ENCODE peak calls at places on chromosomes 13 and 19, in ten cellular contexts. One of them, this sample, is unnamed.

GRCh38 chr19:29271341-29271740 is 58.4 kb upstream of the UQCRFS1 start:
- DNase-seq in progenitor cell of endocrine pancreas: no peak
- DNase-seq in nephron progenitor cell: no peak
- DNase-seq in NCI-H1930: no peak
- DNase-seq in activated gamma-delta T cell treated with Interleukin-2 at 50 U/mL for 16 hours: no peak
- DNase-seq in IMR-90: no peak
- DNase-seq in endothelial cell: no peak
- DNase-seq in A549: no peak
- DNase-seq in left kidney: no peak
- DNase-seq in AG04450: no peak
- DNase-seq in this sample: no peak

GRCh38 chr19:35207391-35207871 is 21.1 kb downstream of the FAM187B start:
- DNase-seq in A549: no peak
- DNase-seq in AG04450: no peak
- DNase-seq in IMR-90: no peak
- DNase-seq in left kidney: no peak
- DNase-seq in progenitor cell of endocrine pancreas: no peak
- DNase-seq in nephron progenitor cell: no peak
- DNase-seq in endothelial cell: no peak
- DNase-seq in NCI-H1930: no peak
- DNase-seq in activated gamma-delta T cell treated with Interleukin-2 at 50 U/mL for 16 hours: peak; percentile 12
- DNase-seq in this sample: no peak

GRCh38 chr19:50537769-50538230 is 24.1 kb upstream of the ASPDH start:
- DNase-seq in endothelial cell: peak; percentile 19
- DNase-seq in A549: peak; percentile 95
- DNase-seq in progenitor cell of endocrine pancreas: peak; percentile 78
- DNase-seq in nephron progenitor cell: peak; percentile 94
- DNase-seq in activated gamma-delta T cell treated with Interleukin-2 at 50 U/mL for 16 hours: peak; percentile 54
- DNase-seq in AG04450: peak; percentile 33
- DNase-seq in NCI-H1930: peak; percentile 35
- DNase-seq in IMR-90: peak; percentile 71
- DNase-seq in left kidney: peak; percentile 93
- DNase-seq in this sample: no peak

GRCh38 chr19:35751839-35752745 is 3.7 kb downstream of the LIN37 start:
- DNase-seq in NCI-H1930: no peak
- DNase-seq in A549: no peak
- DNase-seq in AG04450: no peak
- DNase-seq in nephron progenitor cell: no peak
- DNase-seq in IMR-90: no peak
- DNase-seq in endothelial cell: no peak
- DNase-seq in progenitor cell of endocrine pancreas: no peak
- DNase-seq in left kidney: no peak
- DNase-seq in activated gamma-delta T cell treated with Interleukin-2 at 50 U/mL for 16 hours: no peak
- DNase-seq in this sample: no peak

GRCh38 chr19:29379257-29379986 is 146.4 kb upstream of the VSTM2B start:
- DNase-seq in NCI-H1930: no peak
- DNase-seq in activated gamma-delta T cell treated with Interleukin-2 at 50 U/mL for 16 hours: no peak
- DNase-seq in IMR-90: no peak
- DNase-seq in progenitor cell of endocrine pancreas: peak; percentile 3
- DNase-seq in A549: no peak
- DNase-seq in left kidney: no peak
- DNase-seq in AG04450: no peak
- DNase-seq in endothelial cell: no peak
- DNase-seq in nephron progenitor cell: no peak
- DNase-seq in this sample: no peak

GRCh38 chr13:66139701-66140100 is 1090.4 kb downstream of the PCDH9 start:
- DNase-seq in AG04450: no peak
- DNase-seq in progenitor cell of endocrine pancreas: no peak
- DNase-seq in left kidney: no peak
- DNase-seq in IMR-90: no peak
- DNase-seq in activated gamma-delta T cell treated with Interleukin-2 at 50 U/mL for 16 hours: no peak
- DNase-seq in A549: no peak
- DNase-seq in endothelial cell: no peak
- DNase-seq in nephron progenitor cell: no peak
- DNase-seq in NCI-H1930: no peak
- DNase-seq in this sample: no peak

GRCh38 chr13:67175836-67176235 is 54.3 kb downstream of the PCDH9 start:
- DNase-seq in NCI-H1930: no peak
- DNase-seq in left kidney: no peak
- DNase-seq in activated gamma-delta T cell treated with Interleukin-2 at 50 U/mL for 16 hours: no peak
- DNase-seq in A549: no peak
- DNase-seq in AG04450: no peak
- DNase-seq in nephron progenitor cell: no peak
- DNase-seq in endothelial cell: no peak
- DNase-seq in progenitor cell of endocrine pancreas: no peak
- DNase-seq in IMR-90: no peak
- DNase-seq in this sample: no peak

GRCh38 chr13:48235100-48235813 is 2.3 kb downstream of the ITM2B start:
- DNase-seq in left kidney: peak; percentile 87
- DNase-seq in NCI-H1930: no peak
- DNase-seq in AG04450: no peak
- DNase-seq in activated gamma-delta T cell treated with Interleukin-2 at 50 U/mL for 16 hours: no peak
- DNase-seq in nephron progenitor cell: peak; percentile 8
- DNase-seq in progenitor cell of endocrine pancreas: no peak
- DNase-seq in A549: no peak
- DNase-seq in endothelial cell: peak; percentile 17
- DNase-seq in IMR-90: peak; percentile 25
- DNase-seq in this sample: no peak

GRCh38 chr13:38348890-38349289 is 761 bp upstream of the UFM1 start:
- DNase-seq in progenitor cell of endocrine pancreas: no peak
- DNase-seq in NCI-H1930: peak; percentile 27
- DNase-seq in endothelial cell: no peak
- DNase-seq in left kidney: peak; percentile 33
- DNase-seq in activated gamma-delta T cell treated with Interleukin-2 at 50 U/mL for 16 hours: no peak
- DNase-seq in AG04450: no peak
- DNase-seq in IMR-90: peak; percentile 40
- DNase-seq in nephron progenitor cell: peak; percentile 6
- DNase-seq in A549: no peak
- DNase-seq in this sample: no peak

GRCh38 chr19:5801796-5802616 is 2.9 kb upstream of the NRTN start:
- DNase-seq in left kidney: peak; percentile 94
- DNase-seq in AG04450: no peak
- DNase-seq in NCI-H1930: peak; percentile 62
- DNase-seq in IMR-90: peak; percentile 12
- DNase-seq in A549: peak; percentile 45
- DNase-seq in endothelial cell: no peak
- DNase-seq in nephron progenitor cell: peak; percentile 88
- DNase-seq in activated gamma-delta T cell treated with Interleukin-2 at 50 U/mL for 16 hours: no peak
- DNase-seq in progenitor cell of endocrine pancreas: no peak
- DNase-seq in this sample: no peak

GRCh38 chr13:109610517-109610916 is 175.9 kb downstream of the IRS2 start:
- DNase-seq in progenitor cell of endocrine pancreas: no peak
- DNase-seq in A549: peak; percentile 31
- DNase-seq in AG04450: no peak
- DNase-seq in endothelial cell: peak; percentile 7
- DNase-seq in nephron progenitor cell: peak; percentile 7
- DNase-seq in left kidney: no peak
- DNase-seq in IMR-90: no peak
- DNase-seq in NCI-H1930: no peak
- DNase-seq in activated gamma-delta T cell treated with Interleukin-2 at 50 U/mL for 16 hours: peak; percentile 31
- DNase-seq in this sample: no peak

GRCh38 chr13:98445340-98446233 is 131.3 kb downstream of the STK24 start:
- DNase-seq in IMR-90: peak; percentile 41
- DNase-seq in A549: peak; percentile 51
- DNase-seq in progenitor cell of endocrine pancreas: peak; percentile 70
- DNase-seq in AG04450: no peak
- DNase-seq in left kidney: peak; percentile 78
- DNase-seq in NCI-H1930: peak; percentile 55
- DNase-seq in activated gamma-delta T cell treated with Interleukin-2 at 50 U/mL for 16 hours: peak; percentile 78
- DNase-seq in endothelial cell: peak; percentile 78
- DNase-seq in nephron progenitor cell: peak; percentile 82
- DNase-seq in this sample: no peak

GRCh38 chr19:38293281-38293680 is 10.8 kb upstream of the C19orf33 start:
- DNase-seq in progenitor cell of endocrine pancreas: no peak
- DNase-seq in activated gamma-delta T cell treated with Interleukin-2 at 50 U/mL for 16 hours: no peak
- DNase-seq in IMR-90: no peak
- DNase-seq in A549: no peak
- DNase-seq in AG04450: no peak
- DNase-seq in nephron progenitor cell: no peak
- DNase-seq in NCI-H1930: no peak
- DNase-seq in endothelial cell: no peak
- DNase-seq in left kidney: no peak
- DNase-seq in this sample: no peak

GRCh38 chr13:79382545-79383275 is 23.3 kb downstream of the RBM26 start:
- DNase-seq in AG04450: no peak
- DNase-seq in NCI-H1930: no peak
- DNase-seq in left kidney: no peak
- DNase-seq in IMR-90: no peak
- DNase-seq in progenitor cell of endocrine pancreas: no peak
- DNase-seq in endothelial cell: no peak
- DNase-seq in activated gamma-delta T cell treated with Interleukin-2 at 50 U/mL for 16 hours: no peak
- DNase-seq in nephron progenitor cell: no peak
- DNase-seq in A549: no peak
- DNase-seq in this sample: no peak

GRCh38 chr19:29299416-29300380 is 86.7 kb upstream of the UQCRFS1 start:
- DNase-seq in nephron progenitor cell: no peak
- DNase-seq in endothelial cell: no peak
- DNase-seq in AG04450: no peak
- DNase-seq in IMR-90: no peak
- DNase-seq in A549: no peak
- DNase-seq in progenitor cell of endocrine pancreas: no peak
- DNase-seq in NCI-H1930: no peak
- DNase-seq in left kidney: no peak
- DNase-seq in activated gamma-delta T cell treated with Interleukin-2 at 50 U/mL for 16 hours: no peak
- DNase-seq in this sample: no peak

GRCh38 chr19:8213827-8214672 is 4.9 kb downstream of the CERS4 start:
- DNase-seq in endothelial cell: no peak
- DNase-seq in left kidney: no peak
- DNase-seq in AG04450: no peak
- DNase-seq in progenitor cell of endocrine pancreas: no peak
- DNase-seq in A549: no peak
- DNase-seq in NCI-H1930: no peak
- DNase-seq in activated gamma-delta T cell treated with Interleukin-2 at 50 U/mL for 16 hours: no peak
- DNase-seq in IMR-90: no peak
- DNase-seq in nephron progenitor cell: no peak
- DNase-seq in this sample: no peak

GRCh38 chr19:5093297-5093858 is 124.5 kb downstream of the KDM4B start:
- DNase-seq in endothelial cell: no peak
- DNase-seq in progenitor cell of endocrine pancreas: no peak
- DNase-seq in IMR-90: no peak
- DNase-seq in A549: no peak
- DNase-seq in activated gamma-delta T cell treated with Interleukin-2 at 50 U/mL for 16 hours: no peak
- DNase-seq in AG04450: no peak
- DNase-seq in left kidney: peak; percentile 49
- DNase-seq in nephron progenitor cell: peak; percentile 31
- DNase-seq in NCI-H1930: no peak
- DNase-seq in this sample: no peak

GRCh38 chr13:23570099-23570926 is at the start of gene TNFRSF19:
- DNase-seq in A549: no peak
- DNase-seq in NCI-H1930: peak; percentile 18
- DNase-seq in activated gamma-delta T cell treated with Interleukin-2 at 50 U/mL for 16 hours: no peak
- DNase-seq in nephron progenitor cell: peak; percentile 68
- DNase-seq in endothelial cell: no peak
- DNase-seq in AG04450: peak; percentile 67
- DNase-seq in IMR-90: peak; percentile 91
- DNase-seq in progenitor cell of endocrine pancreas: no peak
- DNase-seq in left kidney: peak; percentile 97
- DNase-seq in this sample: peak; percentile 69

GRCh38 chr13:113002206-113002821 is 33.3 kb downstream of the MCF2L start:
- DNase-seq in progenitor cell of endocrine pancreas: no peak
- DNase-seq in NCI-H1930: peak; percentile 62
- DNase-seq in left kidney: peak; percentile 92
- DNase-seq in A549: no peak
- DNase-seq in endothelial cell: peak; percentile 51
- DNase-seq in IMR-90: no peak
- DNase-seq in AG04450: no peak
- DNase-seq in nephron progenitor cell: peak; percentile 59
- DNase-seq in activated gamma-delta T cell treated with Interleukin-2 at 50 U/mL for 16 hours: no peak
- DNase-seq in this sample: no peak

GRCh38 chr13:26538363-26539317 is 18.8 kb upstream of the WASF3 start:
- DNase-seq in IMR-90: no peak
- DNase-seq in A549: no peak
- DNase-seq in endothelial cell: no peak
- DNase-seq in AG04450: no peak
- DNase-seq in activated gamma-delta T cell treated with Interleukin-2 at 50 U/mL for 16 hours: no peak
- DNase-seq in NCI-H1930: no peak
- DNase-seq in left kidney: peak; percentile 46
- DNase-seq in progenitor cell of endocrine pancreas: no peak
- DNase-seq in nephron progenitor cell: no peak
- DNase-seq in this sample: no peak

GRCh38 chr19:55353356-55353802 is 1.1 kb downstream of the COX6B2 start:
- DNase-seq in nephron progenitor cell: peak; percentile 42
- DNase-seq in activated gamma-delta T cell treated with Interleukin-2 at 50 U/mL for 16 hours: no peak
- DNase-seq in progenitor cell of endocrine pancreas: no peak
- DNase-seq in endothelial cell: no peak
- DNase-seq in A549: no peak
- DNase-seq in AG04450: no peak
- DNase-seq in IMR-90: no peak
- DNase-seq in NCI-H1930: no peak
- DNase-seq in left kidney: no peak
- DNase-seq in this sample: no peak

GRCh38 chr19:47157455-47158321 is 27.1 kb downstream of the SAE1 start:
- DNase-seq in endothelial cell: peak; percentile 63
- DNase-seq in AG04450: peak; percentile 50
- DNase-seq in progenitor cell of endocrine pancreas: peak; percentile 11
- DNase-seq in NCI-H1930: no peak
- DNase-seq in activated gamma-delta T cell treated with Interleukin-2 at 50 U/mL for 16 hours: peak; percentile 36
- DNase-seq in IMR-90: peak; percentile 72
- DNase-seq in nephron progenitor cell: peak; percentile 27
- DNase-seq in A549: no peak
- DNase-seq in left kidney: peak; percentile 40
- DNase-seq in this sample: peak; percentile 63

GRCh38 chr13:114120486-114121430 is 11.7 kb downstream of the RASA3 start:
- DNase-seq in progenitor cell of endocrine pancreas: no peak
- DNase-seq in activated gamma-delta T cell treated with Interleukin-2 at 50 U/mL for 16 hours: no peak
- DNase-seq in IMR-90: no peak
- DNase-seq in AG04450: no peak
- DNase-seq in nephron progenitor cell: no peak
- DNase-seq in endothelial cell: no peak
- DNase-seq in NCI-H1930: no peak
- DNase-seq in left kidney: peak; percentile 49
- DNase-seq in A549: no peak
- DNase-seq in this sample: no peak

GRCh38 chr13:62137629-62138405 is 722.2 kb upstream of the PCDH20 start:
- DNase-seq in IMR-90: no peak
- DNase-seq in activated gamma-delta T cell treated with Interleukin-2 at 50 U/mL for 16 hours: no peak
- DNase-seq in A549: no peak
- DNase-seq in NCI-H1930: no peak
- DNase-seq in progenitor cell of endocrine pancreas: no peak
- DNase-seq in endothelial cell: no peak
- DNase-seq in nephron progenitor cell: no peak
- DNase-seq in left kidney: no peak
- DNase-seq in AG04450: no peak
- DNase-seq in this sample: no peak

This sample was measured in kidney epithelial cell.